ENCODE peak calls at places on chromosomes 16 and 17, in seven cellular contexts. X is MM.1S, M is adrenal gland, B is body of pancreas, N is A549, W is uterus, H is tibial artery. D is an unnamed sample. For H3K4me1, the result is how much of the 10 kb centered on the place peaks cover.

GRCh38 chr17:62059394-62059793 is 5.7 kb downstream of the MED13 start:
- DNase-seq in M (no peak), B (no peak), H (no peak), N (no peak), X (no peak), W (no peak), D (no peak)

GRCh38 chr17:11561702-11562101 is 36.6 kb upstream of the DNAH9 start:
- DNase-seq in N (no peak), M (no peak), X (no peak), H (no peak), B (no peak), W (no peak), D (no peak)

GRCh38 chr17:37787055-37787720 is 42.3 kb upstream of the HNF1B start:
- DNase-seq in X (no peak), W (no peak), N (peak), M (peak), B (peak), H (no peak), D (no peak)

GRCh38 chr17:83125515-83126274 is 46.3 kb downstream of the METRNL start:
- DNase-seq in W (no peak), B (no peak), N (no peak), H (peak), M (peak), X (no peak), D (peak)

GRCh38 chr17:82273327-82274133 is at the start of gene CSNK1D:
- DNase-seq in H (peak), W (peak), M (peak), X (peak), N (peak), B (peak), D (peak)

GRCh38 chr17:63740464-63741181 is 976 bp downstream of the STRADA start:
- DNase-seq in N (no peak), H (no peak), W (no peak), B (no peak), X (peak), M (no peak), D (no peak)

GRCh38 chr17:2710804-2711607 is 558 bp downstream of the CLUH start:
- DNase-seq in H (no peak), B (peak), N (no peak), X (peak), W (no peak), M (no peak), D (peak)

GRCh38 chr16:66705790-66706505 is 9.4 kb upstream of the CMTM4 start:
- DNase-seq in H (peak), X (no peak), M (peak), W (peak), B (no peak), N (no peak), D (peak)

GRCh38 chr16:64459821-64460220 is 662.0 kb downstream of the CDH11 start:
- DNase-seq in B (no peak), X (no peak), H (no peak), W (peak), N (no peak), M (peak), D (no peak)

GRCh38 chr16:28168991-28169554 is 42.7 kb downstream of the XPO6 start:
- DNase-seq in N (no peak), H (no peak), M (no peak), W (no peak), X (no peak), B (no peak), D (no peak)

GRCh38 chr17:8997994-8998628 is 23.2 kb upstream of the NTN1 start:
- DNase-seq in N (peak), X (peak), B (peak), H (peak), W (no peak), M (peak), D (peak)

GRCh38 chr16:73064227-73064995 is 16.5 kb upstream of the ZFHX3 start:
- DNase-seq in H (no peak), X (no peak), N (no peak), B (no peak), M (peak), W (no peak), D (peak)

GRCh38 chr16:16196099-16196498 is 27.2 kb downstream of the ABCC6 start:
- DNase-seq in M (no peak), B (no peak), H (no peak), N (no peak), W (no peak), X (no peak), D (no peak)

GRCh38 chr17:68257924-68258323 is 10.1 kb downstream of the AMZ2 start:
- DNase-seq in N (no peak), M (no peak), X (no peak), W (no peak), H (no peak), B (no peak), D (no peak)

GRCh38 chr17:68260051-68260762 is 12.4 kb downstream of the AMZ2 start:
- DNase-seq in X (no peak), B (no peak), H (no peak), W (no peak), M (no peak), N (no peak), D (no peak)

GRCh38 chr17:68248886-68249872 is 1.3 kb downstream of the AMZ2 start:
- DNase-seq in H (no peak), N (no peak), W (no peak), X (no peak), B (no peak), M (no peak), D (no peak)

GRCh38 chr17:68255731-68256538 is 8.1 kb downstream of the AMZ2 start:
- DNase-seq in W (no peak), N (no peak), H (no peak), X (no peak), M (no peak), B (no peak), D (no peak)

GRCh38 chr17:68255151-68255550 is 7.3 kb downstream of the AMZ2 start:
- DNase-seq in H (no peak), M (no peak), W (no peak), N (no peak), B (no peak), X (no peak), D (no peak)
- H3K27ac ChIP-seq in H (no peak), M (no peak), W (no peak), N (no peak), B (no peak), X (no peak), D (no peak)

GRCh38 chr17:35856603-35857002 is 12.1 kb downstream of the HEATR9 start:
- DNase-seq in H (no peak), N (no peak), X (no peak), B (no peak), M (no peak), W (no peak), D (no peak)

GRCh38 chr17:35855965-35856364 is 12.7 kb downstream of the HEATR9 start:
- DNase-seq in N (no peak), W (no peak), M (no peak), B (no peak), X (no peak), H (no peak), D (no peak)
- H3K4me3 ChIP-seq in N (no peak), W (no peak), M (no peak), B (no peak), X (no peak), H (no peak), D (no peak)

DNA sequence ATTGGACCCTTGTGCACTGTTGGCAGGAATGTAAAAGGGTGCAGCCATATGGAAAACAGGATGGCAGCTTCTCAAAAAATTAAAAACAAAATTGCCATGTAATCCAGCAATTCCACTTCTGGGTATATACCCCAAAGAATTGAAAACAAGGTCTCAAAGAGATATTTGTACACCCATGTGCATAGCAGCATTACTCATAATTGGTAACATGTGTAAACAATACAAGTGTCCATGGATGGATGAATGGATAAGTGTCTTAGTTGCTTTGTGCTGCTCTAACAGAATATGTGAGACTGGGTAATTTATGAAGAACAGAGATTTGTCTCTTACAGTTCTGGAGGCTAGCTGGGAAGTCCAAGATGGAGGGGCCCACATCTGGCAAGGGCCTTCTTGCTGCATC is 3.8 kb upstream of the RUNDC3A start:
- DNase-seq in X (no peak), B (no peak), N (no peak), H (no peak), M (no peak), W (no peak), D (no peak)
- H3K4me1 ChIP-seq in X (under half), B (under half), N (under half), H (under half), M (under half), W (under half), D (under half)

GRCh38 chr16:57273359-57273758 is 11.1 kb downstream of the PLLP start:
- DNase-seq in N (no peak), M (no peak), H (no peak), X (no peak), B (no peak), W (no peak), D (no peak)
- H3K27ac ChIP-seq in N (no peak), M (no peak), H (no peak), X (no peak), B (no peak), W (no peak), D (no peak)